ENCODE peak calls at places on chromosome 16, in five cellular contexts. O is heart right ventricle; B is left ventricle myocardium inferior; F is colonic mucosa; K is CD8-positive, alpha-beta memory T cell. V is an unnamed sample.

GRCh38 chr16:54657709-54658102 is 273.0 kb upstream of the IRX5 start:
- DNase-seq in K (no peak), F (no peak), O (no peak), B (no peak), V (no peak)

GRCh38 chr16:1333149-1333812 is at the start of gene BAIAP3:
- DNase-seq in K (peak; percentile 70), B (peak; percentile 54), O (peak; percentile 66), F (peak; percentile 64), V (no peak)

GRCh38 chr16:66130296-66130910 is 236.1 kb upstream of the CDH5 start:
- DNase-seq in B (no peak), K (no peak), O (no peak), F (no peak), V (no peak)

GRCh38 chr16:17224859-17225258 is 245.9 kb downstream of the XYLT1 start:
- DNase-seq in F (peak; percentile 50), B (peak; percentile 30), O (peak; percentile 27), K (no peak), V (peak; percentile 84)

GRCh38 chr16:66693088-66693487 is 3.5 kb downstream of the CMTM4 start:
- DNase-seq in B (no peak), F (no peak), K (no peak), O (no peak), V (no peak)

GRCh38 chr16:58020628-58021521 is 4.7 kb upstream of the MMP15 start:
- DNase-seq in O (peak; percentile 66), K (peak; percentile 76), F (peak; percentile 80), B (peak; percentile 59), V (no peak)

GRCh38 chr16:3716831-3717234 is 491 bp downstream of the TRAP1 start:
- DNase-seq in F (peak; percentile 50), K (peak; percentile 51), B (no peak), O (no peak), V (no peak)

GRCh38 chr16:88650749-88651275 is at the start of gene CYBA:
- DNase-seq in F (peak; percentile 88), K (peak; percentile 90), O (peak; percentile 81), B (peak; percentile 82), V (peak; percentile 43)

GRCh38 chr16:19607610-19608280 is 52.2 kb downstream of the VPS35L start:
- DNase-seq in O (no peak), B (no peak), K (no peak), F (no peak), V (no peak)

GRCh38 chr16:66120656-66121055 is 245.8 kb upstream of the CDH5 start:
- DNase-seq in K (no peak), O (no peak), B (no peak), F (no peak), V (no peak)

GRCh38 chr16:30740364-30741251 is 7.6 kb upstream of the PHKG2 start:
- DNase-seq in B (peak; percentile 86), K (peak; percentile 16), O (peak; percentile 76), F (peak; percentile 97), V (peak; percentile 88)
- H3K4me3 ChIP-seq in B (peak overlapping the region; percentile 22), K (no peak overlapping the region), O (no peak overlapping the region), F (peak overlapping the region; percentile 6), V (no peak overlapping the region)

DNA sequence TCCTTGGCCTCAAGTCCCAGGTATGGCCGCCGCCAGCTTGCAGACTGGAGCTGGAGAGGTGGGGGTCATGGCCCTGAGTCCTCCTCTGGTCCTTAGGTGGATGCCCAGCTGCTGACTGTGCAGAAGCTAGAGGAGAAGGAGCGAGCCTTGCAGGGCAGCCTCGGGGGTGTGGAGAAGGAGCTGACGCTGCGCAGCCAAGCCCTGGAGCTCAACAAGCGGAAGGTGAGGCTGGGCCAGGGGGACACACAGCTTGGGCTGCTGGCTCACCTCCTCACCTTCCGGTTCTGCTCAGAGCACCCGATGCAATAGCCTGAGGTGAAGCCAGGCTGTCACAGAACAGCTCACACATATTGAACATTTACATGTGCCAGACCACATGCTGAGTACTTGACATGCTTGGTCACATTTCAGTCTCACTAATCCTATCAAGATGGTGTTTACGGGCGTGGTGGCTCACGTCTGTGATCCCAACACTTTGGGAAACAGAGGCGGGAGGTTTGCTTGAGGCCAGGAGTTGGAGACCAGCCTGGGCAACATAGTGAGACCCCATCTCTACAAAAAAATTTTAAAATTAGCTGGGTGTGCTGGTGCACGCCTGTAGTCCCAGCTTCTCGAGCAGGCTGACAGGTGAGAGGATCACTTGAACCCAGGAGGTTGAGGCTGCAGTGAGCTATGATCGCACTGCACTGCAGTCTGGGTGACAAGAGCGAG is 7.4 kb downstream of the RNF40 start:
- DNase-seq in B (no peak), K (no peak), O (no peak), F (no peak), V (no peak)
- H3K36me3 ChIP-seq in B (peaks cover 100% of the 10 kb centered on the region), K (peaks cover 74% of the 10 kb centered on the region), O (peaks cover 10% of the 10 kb centered on the region), F (peaks cover 45% of the 10 kb centered on the region), V (peaks cover 87% of the 10 kb centered on the region)

DNA sequence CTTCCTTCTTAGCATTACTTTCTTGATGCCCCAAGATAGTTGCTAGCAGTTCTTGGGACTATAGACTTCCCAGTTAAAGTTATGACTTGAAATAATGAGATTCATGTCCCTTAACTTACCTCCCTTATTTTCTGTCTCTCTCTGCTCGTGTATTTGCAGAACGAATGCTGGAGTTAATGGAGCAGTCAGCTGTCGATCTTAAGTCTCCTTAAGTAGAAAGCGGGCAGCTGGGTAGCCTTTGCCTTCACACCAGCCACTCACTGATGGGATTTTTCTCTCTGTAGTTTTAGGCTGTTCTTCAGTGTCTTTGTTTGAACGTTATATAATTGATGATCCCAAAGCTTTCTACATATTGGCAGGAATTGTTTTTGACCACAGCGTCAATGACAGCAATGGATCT is 24.9 kb upstream of the ABCA3 start:
- DNase-seq in O (no peak), F (no peak), B (no peak), K (no peak), V (no peak)
- H3K4me3 ChIP-seq in O (no peak overlapping the region), F (no peak overlapping the region), B (no peak overlapping the region), K (no peak overlapping the region), V (no peak overlapping the region)

GRCh38 chr16:30355954-30356308 is 823 bp upstream of the CD2BP2 start:
- DNase-seq in F (no peak), K (peak; percentile 43), O (no peak), B (no peak), V (no peak)
- H3K36me3 ChIP-seq in F (peaks cover 8% of the 10 kb centered on the region), K (peaks cover 31% of the 10 kb centered on the region), O (no peaks in the 10 kb centered on the region), B (peaks cover 59% of the 10 kb centered on the region), V (peaks cover 38% of the 10 kb centered on the region)

GRCh38 chr16:10385725-10386516 is at the start of gene ATF7IP2:
- DNase-seq in K (peak; percentile 88), O (peak; percentile 91), B (peak; percentile 92), F (peak; percentile 89), V (peak; percentile 84)

GRCh38 chr16:10390330-10390729 is 4.5 kb downstream of the ATF7IP2 start:
- DNase-seq in K (no peak), F (no peak), B (no peak), O (no peak), V (no peak)

GRCh38 chr16:10386517-10387377 is 886 bp downstream of the ATF7IP2 start:
- DNase-seq in O (no peak), F (no peak), B (no peak), K (no peak), V (no peak)

GRCh38 chr16:10388987-10389386 is 3.1 kb downstream of the ATF7IP2 start:
- DNase-seq in K (no peak), B (no peak), F (no peak), O (no peak), V (no peak)

DNA sequence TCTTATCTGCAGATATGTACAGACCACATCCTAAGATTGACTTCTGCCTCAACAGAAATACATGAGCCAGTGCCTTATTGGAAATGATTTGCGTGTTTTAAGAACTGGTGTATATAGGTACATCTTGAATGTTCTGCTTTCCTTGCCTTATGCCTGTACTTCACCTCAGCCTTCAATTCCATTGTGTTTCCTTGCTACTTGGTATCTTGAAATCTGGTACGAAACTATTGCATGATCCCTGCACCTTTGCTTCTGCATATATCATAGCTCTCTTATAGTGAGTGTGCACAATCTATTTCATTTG is 1.5 kb downstream of the ATF7IP2 start:
- DNase-seq in F (no peak), B (no peak), O (no peak), K (no peak), V (no peak)
- H3K4me3 ChIP-seq in F (no peak overlapping the region), B (peak overlapping the region; percentile 82), O (no peak overlapping the region), K (peak overlapping the region; percentile 98), V (peak overlapping the region; percentile 78)

DNA sequence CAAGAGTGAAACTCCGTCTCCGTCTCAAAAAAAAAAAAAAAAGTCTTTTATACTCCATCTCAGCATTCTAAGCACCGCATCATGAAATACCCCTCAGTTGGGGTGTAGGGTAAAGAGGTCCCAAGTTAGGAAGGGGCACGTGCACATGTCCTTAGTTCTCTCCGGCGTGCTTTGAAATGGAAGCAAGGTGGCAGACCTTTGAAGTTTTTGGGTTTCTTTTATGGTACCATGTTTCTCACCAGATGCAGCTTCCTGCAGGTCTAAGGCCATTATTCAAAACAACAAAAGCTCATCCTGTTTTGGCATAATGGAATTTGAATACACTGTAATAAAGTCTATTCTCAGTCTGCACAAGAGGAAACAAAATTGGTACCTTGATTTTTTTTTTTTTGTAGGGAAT is 9.6 kb downstream of the EMC8 start:
- DNase-seq in O (no peak), F (no peak), B (no peak), K (no peak), V (no peak)
- H3K36me3 ChIP-seq in O (no peaks in the 10 kb centered on the region), F (no peaks in the 10 kb centered on the region), B (peaks cover 64% of the 10 kb centered on the region), K (peaks cover 37% of the 10 kb centered on the region), V (peaks cover 27% of the 10 kb centered on the region)

GRCh38 chr16:280005-280421 is 378 bp upstream of the ARHGDIG start:
- DNase-seq in F (no peak), B (no peak), O (no peak), K (no peak), V (no peak)
- H3K4me3 ChIP-seq in F (no peak overlapping the region), B (peak overlapping the region; percentile 61), O (no peak overlapping the region), K (no peak overlapping the region), V (no peak overlapping the region)

DNA sequence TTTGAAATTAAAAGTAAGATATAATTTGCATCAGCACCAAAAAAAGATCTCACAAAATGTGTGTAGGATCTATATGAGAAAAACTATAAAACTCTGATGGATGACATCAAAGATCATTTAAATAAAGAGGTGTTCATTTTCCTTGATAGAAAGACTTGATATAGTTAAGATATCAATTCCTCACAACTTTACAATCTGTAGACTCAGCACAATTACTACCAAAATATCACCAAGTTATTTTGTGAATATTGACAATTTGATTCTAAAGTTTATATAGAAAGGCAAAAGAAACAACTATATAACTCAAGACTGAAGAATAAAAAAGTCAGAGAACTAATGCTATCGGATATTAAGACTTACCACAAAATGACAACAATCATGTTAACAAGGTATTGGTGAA is 638.9 kb downstream of the HS3ST4 start:
- DNase-seq in K (no peak), B (no peak), O (no peak), F (no peak), V (no peak)
- H3K36me3 ChIP-seq in K (no peaks in the 10 kb centered on the region), B (no peaks in the 10 kb centered on the region), O (no peaks in the 10 kb centered on the region), F (no peaks in the 10 kb centered on the region), V (no peaks in the 10 kb centered on the region)

V was measured in ascending aorta.